ENCODE peak calls at places on chromosomes 13 and 19, in nine cellular contexts. D, V, N, S, C, Z, L, A and F are unnamed samples.

GRCh38 chr13:24899601-24900000 is 135.6 kb downstream of the RNF17 start:
- DNase-seq in D (no peak), V (no peak), N (no peak), S (no peak), C (no peak), Z (peak), L (no peak), A (no peak), F (no peak)

GRCh38 chr13:101202590-101202989 is 213.7 kb downstream of the NALCN start:
- DNase-seq in D (peak), V (no peak), N (no peak), S (no peak), C (no peak), Z (no peak), L (no peak), A (no peak), F (no peak)

GRCh38 chr19:50510700-50511068 is 307 bp downstream of the JOSD2 start:
- DNase-seq in D (peak), V (no peak), N (no peak), S (no peak), C (no peak), Z (no peak), L (no peak), A (no peak), F (no peak)

GRCh38 chr13:113664751-113665581 is 2.1 kb upstream of the GRK1 start:
- DNase-seq in D (no peak), V (no peak), N (peak), S (peak), C (no peak), Z (no peak), L (no peak), A (peak), F (no peak)

GRCh38 chr13:99501952-99502310 is 659 bp downstream of the TM9SF2 start:
- DNase-seq in D (no peak), V (no peak), N (no peak), S (no peak), C (no peak), Z (no peak), L (no peak), A (no peak), F (no peak)

GRCh38 chr13:90402613-90403012 is 944.9 kb upstream of the MIR17HG start:
- DNase-seq in D (no peak), V (no peak), N (no peak), S (no peak), C (no peak), Z (no peak), L (no peak), A (no peak), F (no peak)

GRCh38 chr19:10501971-10502523 is 1.1 kb downstream of the KEAP1 start:
- DNase-seq in D (peak), V (peak), N (peak), S (peak), C (peak), Z (peak), L (peak), A (peak), F (peak)

GRCh38 chr19:49071860-49072547 is 495 bp downstream of the KCNA7 start:
- DNase-seq in D (no peak), V (no peak), N (no peak), S (no peak), C (no peak), Z (no peak), L (no peak), A (no peak), F (no peak)

GRCh38 chr13:67095621-67096020 is 134.5 kb downstream of the PCDH9 start:
- DNase-seq in D (no peak), V (no peak), N (no peak), S (no peak), C (no peak), Z (no peak), L (no peak), A (no peak), F (no peak)

GRCh38 chr13:38863536-38863935 is 127.1 kb downstream of the STOML3 start:
- DNase-seq in D (no peak), V (no peak), N (no peak), S (no peak), C (no peak), Z (no peak), L (no peak), A (no peak), F (no peak)

GRCh38 chr13:46982856-46983582 is 86.2 kb upstream of the HTR2A start:
- DNase-seq in D (no peak), V (no peak), N (no peak), S (no peak), C (no peak), Z (no peak), L (no peak), A (no peak), F (no peak)

GRCh38 chr19:40190891-40191835 is at the start of gene MAP3K10:
- DNase-seq in D (no peak), V (peak), N (no peak), S (peak), C (peak), Z (peak), L (peak), A (peak), F (peak)

GRCh38 chr19:40599331-40600085 is 1.7 kb upstream of the LTBP4 start:
- DNase-seq in D (no peak), V (no peak), N (no peak), S (no peak), C (no peak), Z (no peak), L (no peak), A (no peak), F (no peak)

GRCh38 chr19:47757617-47758432 is 12.5 kb downstream of the NOP53 start:
- DNase-seq in D (no peak), V (no peak), N (no peak), S (no peak), C (no peak), Z (no peak), L (no peak), A (no peak), F (no peak)

GRCh38 chr19:2616741-2617392 is 85.6 kb downstream of the GNG7 start:
- DNase-seq in D (no peak), V (peak), N (peak), S (no peak), C (no peak), Z (no peak), L (no peak), A (no peak), F (peak)

GRCh38 chr19:4089400-4089908 is 22.8 kb upstream of the ZBTB7A start:
- DNase-seq in D (no peak), V (peak), N (peak), S (no peak), C (peak), Z (no peak), L (no peak), A (no peak), F (no peak)

GRCh38 chr13:95123726-95124125 is 177.5 kb downstream of the ABCC4 start:
- DNase-seq in D (no peak), V (no peak), N (no peak), S (no peak), C (no peak), Z (no peak), L (no peak), A (no peak), F (peak)

GRCh38 chr19:11767633-11768133 is 883 bp downstream of the ZNF441 start:
- DNase-seq in D (no peak), V (peak), N (peak), S (no peak), C (peak), Z (no peak), L (no peak), A (no peak), F (peak)

GRCh38 chr19:1410136-1410786 is 2.9 kb downstream of the DAZAP1 start:
- DNase-seq in D (no peak), V (no peak), N (no peak), S (no peak), C (no peak), Z (peak), L (no peak), A (no peak), F (no peak)

GRCh38 chr19:22619371-22619770 is 14.8 kb upstream of the ZNF492 start:
- DNase-seq in D (no peak), V (no peak), N (no peak), S (no peak), C (no peak), Z (no peak), L (no peak), A (no peak), F (no peak)

GRCh38 chr13:78460176-78460575 is 143.2 kb downstream of the POU4F1 start:
- DNase-seq in D (no peak), V (no peak), N (no peak), S (no peak), C (no peak), Z (no peak), L (no peak), A (no peak), F (no peak)

GRCh38 chr19:38152461-38153379 is 71.3 kb downstream of the DPF1 start:
- DNase-seq in D (no peak), V (no peak), N (no peak), S (no peak), C (no peak), Z (peak), L (no peak), A (no peak), F (no peak)

GRCh38 chr13:99205621-99206220 is 5.1 kb downstream of the UBAC2 start:
- DNase-seq in D (no peak), V (no peak), N (no peak), S (no peak), C (no peak), Z (no peak), L (no peak), A (no peak), F (no peak)

GRCh38 chr19:56637976-56638555 is 4.9 kb upstream of the SMIM17 start:
- DNase-seq in D (no peak), V (no peak), N (no peak), S (peak), C (no peak), Z (peak), L (peak), A (no peak), F (peak)

GRCh38 chr19:21352830-21353229 is 6.0 kb upstream of the ZNF738 start:
- DNase-seq in D (no peak), V (no peak), N (no peak), S (no peak), C (no peak), Z (no peak), L (no peak), A (no peak), F (no peak)

GRCh38 chr19:38388310-38389100 is at the start of gene SPRED3:
- DNase-seq in D (peak), V (no peak), N (no peak), S (no peak), C (no peak), Z (no peak), L (peak), A (no peak), F (no peak)

GRCh38 chr13:113545931-113546516 is 38.5 kb upstream of the TFDP1 start:
- DNase-seq in D (no peak), V (no peak), N (no peak), S (no peak), C (no peak), Z (no peak), L (no peak), A (no peak), F (no peak)

GRCh38 chr13:95226932-95227718 is 74.1 kb downstream of the ABCC4 start:
- DNase-seq in D (no peak), V (no peak), N (no peak), S (no peak), C (no peak), Z (no peak), L (no peak), A (no peak), F (no peak)

GRCh38 chr13:51995677-51996551 is 15.3 kb downstream of the ATP7B start:
- DNase-seq in D (no peak), V (no peak), N (no peak), S (no peak), C (no peak), Z (peak), L (no peak), A (no peak), F (peak)

GRCh38 chr13:51261610-51262249 is 39.5 kb downstream of the FAM124A start:
- DNase-seq in D (no peak), V (no peak), N (no peak), S (no peak), C (no peak), Z (no peak), L (no peak), A (no peak), F (no peak)

GRCh38 chr19:17469092-17469370 is 1.3 kb upstream of the SLC27A1 start:
- DNase-seq in D (no peak), V (no peak), N (no peak), S (no peak), C (peak), Z (no peak), L (no peak), A (no peak), F (no peak)

GRCh38 chr19:14544047-14544446 is 14.7 kb downstream of the TECR start:
- DNase-seq in D (no peak), V (no peak), N (no peak), S (no peak), C (no peak), Z (no peak), L (no peak), A (no peak), F (no peak)

GRCh38 chr13:62207388-62207787 is 791.7 kb upstream of the PCDH20 start:
- DNase-seq in D (no peak), V (no peak), N (no peak), S (no peak), C (no peak), Z (no peak), L (no peak), A (no peak), F (no peak)

GRCh38 chr19:6693681-6694080 is 23.7 kb upstream of the TNFSF14 start:
- DNase-seq in D (no peak), V (no peak), N (no peak), S (no peak), C (no peak), Z (no peak), L (no peak), A (no peak), F (no peak)

GRCh38 chr19:37007587-37008220 is 70.5 kb upstream of the ZNF420 start:
- DNase-seq in D (no peak), V (peak), N (no peak), S (no peak), C (peak), Z (peak), L (no peak), A (no peak), F (peak)